ENCODE peak calls at places on chromosomes 13 and 19, in ten cellular contexts. E is suprapubic skin; U is stimulated activated CD8-positive, alpha-beta memory T cell treated with anti-CD3 and anti-CD28 coated beads, Interleukin-4, amount 100 ng/mL, for 4 hours; F is activated CD4-positive, alpha-beta T cell treated with anti-CD3 and anti-CD28 coated beads, Interleukin-2, amount 50 U/mL, for 24 hours; Q is nucleus accumbens; K is ELR; J is effector memory CD4-positive, alpha-beta T cell; W is smooth muscle cell of the brain vasculature; Y is midbrain; R is AG04450. L is an unnamed sample.

GRCh38 chr19:43798546-43799409 is 3.5 kb downstream of the LYPD5 start:
- DNase-seq in R (no peak), Q (peak; percentile 76), J (peak; percentile 34), K (peak; percentile 35), E (no peak), Y (no peak), W (no peak), U (peak; percentile 49), F (peak; percentile 36), L (no peak)

GRCh38 chr19:34120846-34121639 is 51.3 kb upstream of the LSM14A start:
- DNase-seq in Q (no peak), F (no peak), E (no peak), J (peak; percentile 25), U (no peak), W (no peak), K (peak; percentile 60), Y (no peak), R (peak; percentile 20), L (no peak)

GRCh38 chr19:45404557-45405434 is at the start of gene PPP1R13L:
- DNase-seq in Y (peak; percentile 47), K (peak; percentile 75), F (no peak), U (no peak), Q (peak; percentile 51), J (peak; percentile 23), R (no peak), W (no peak), E (peak; percentile 94), L (no peak)

GRCh38 chr19:4910594-4911273 is 1.4 kb downstream of the UHRF1 start:
- DNase-seq in E (no peak), R (no peak), K (peak; percentile 85), Y (peak; percentile 45), J (no peak), Q (no peak), U (no peak), W (no peak), F (no peak), L (no peak)

GRCh38 chr13:112124100-112124499 is 57.2 kb downstream of the SOX1 start:
- DNase-seq in Y (no peak), K (no peak), W (no peak), F (no peak), J (no peak), Q (no peak), E (no peak), U (no peak), R (no peak), L (no peak)

GRCh38 chr13:25677956-25678355 is 306.2 kb downstream of the ATP8A2 start:
- DNase-seq in K (no peak), R (no peak), W (no peak), E (no peak), F (no peak), Y (no peak), U (no peak), Q (no peak), J (no peak), L (no peak)

GRCh38 chr13:21834511-21834910 is 163.6 kb downstream of the FGF9 start:
- DNase-seq in J (no peak), U (no peak), Y (no peak), W (no peak), Q (no peak), E (no peak), F (no peak), K (no peak), R (no peak), L (no peak)

GRCh38 chr19:38061294-38061693 is 154.3 kb downstream of the SIPA1L3 start:
- DNase-seq in E (no peak), K (peak; percentile 90), F (no peak), U (no peak), Y (no peak), Q (no peak), W (no peak), J (no peak), R (peak; percentile 68), L (peak; percentile 54)

GRCh38 chr19:18898081-18898532 is 2.1 kb upstream of the CERS1 start:
- DNase-seq in J (no peak), U (no peak), Y (no peak), W (no peak), K (peak; percentile 33), Q (no peak), F (no peak), E (no peak), R (no peak), L (no peak)

GRCh38 chr13:31433756-31434155 is 234.0 kb downstream of the B3GLCT start:
- DNase-seq in U (no peak), R (no peak), K (no peak), E (no peak), W (no peak), Q (no peak), Y (no peak), F (no peak), J (no peak), L (no peak)

GRCh38 chr13:82717249-82717648 is 1165.0 kb downstream of the SLITRK1 start:
- DNase-seq in R (no peak), U (no peak), J (no peak), K (peak; percentile 90), Q (no peak), W (no peak), Y (peak; percentile 71), F (no peak), E (no peak), L (peak; percentile 12)

GRCh38 chr13:54676526-54677113 is 1648.0 kb downstream of the OLFM4 start:
- DNase-seq in K (no peak), R (no peak), Y (no peak), W (no peak), U (no peak), F (no peak), Q (no peak), E (no peak), J (no peak), L (no peak)

GRCh38 chr19:48965806-48966540 is 864 bp downstream of the FTL start:
- DNase-seq in F (peak; percentile 84), Q (peak; percentile 82), K (peak; percentile 88), R (no peak), U (peak; percentile 78), J (peak; percentile 85), E (peak; percentile 96), W (no peak), Y (peak; percentile 86), L (no peak)

GRCh38 chr13:72953391-72953960 is 105.3 kb upstream of the KLF5 start:
- DNase-seq in F (no peak), Q (no peak), W (no peak), U (no peak), E (no peak), J (no peak), K (no peak), R (no peak), Y (no peak), L (no peak)

GRCh38 chr19:14475251-14476073 is at the start of gene PTGER1:
- DNase-seq in K (peak; percentile 62), R (no peak), Q (no peak), F (no peak), E (peak; percentile 62), W (no peak), U (no peak), Y (no peak), J (no peak), L (no peak)

GRCh38 chr19:771332-771785 is 20.4 kb downstream of the MISP start:
- DNase-seq in K (peak; percentile 76), Q (no peak), J (no peak), U (no peak), W (no peak), R (no peak), Y (no peak), E (no peak), F (no peak), L (no peak)

GRCh38 chr13:80979035-80979641 is 638.2 kb upstream of the SPRY2 start:
- DNase-seq in R (peak; percentile 15), J (no peak), E (no peak), Q (peak; percentile 11), K (peak; percentile 77), U (no peak), F (no peak), W (peak; percentile 21), Y (peak; percentile 84), L (peak; percentile 1)

GRCh38 chr19:22326219-22326618 is 40.0 kb downstream of the ZNF729 start:
- DNase-seq in K (no peak), Y (no peak), E (no peak), U (no peak), R (no peak), F (no peak), Q (no peak), W (no peak), J (no peak), L (no peak)

L was measured in BJ.